ENCODE peak calls at places on chromosomes 2 and 18, in six cellular contexts. One of them, this sample, is unnamed. For H3K4me1, the result is how much of the 10 kb centered on the place peaks cover.

GRCh38 chr2:68714866-68715265 is 19.7 kb upstream of the ARHGAP25 start:
- DNase-seq in body of pancreas: peak
- DNase-seq in lung: peak
- DNase-seq in tibial nerve: no peak
- DNase-seq in right cardiac atrium: peak
- DNase-seq in uterus: no peak
- DNase-seq in this sample: no peak

GRCh38 chr2:153543639-153544071 is 65.1 kb upstream of the RPRM start:
- DNase-seq in body of pancreas: no peak
- DNase-seq in lung: no peak
- DNase-seq in tibial nerve: no peak
- DNase-seq in right cardiac atrium: no peak
- DNase-seq in uterus: no peak
- DNase-seq in this sample: no peak

GRCh38 chr2:122575076-122575475 is 819.6 kb downstream of the TSN start:
- DNase-seq in body of pancreas: no peak
- DNase-seq in lung: no peak
- DNase-seq in tibial nerve: no peak
- DNase-seq in right cardiac atrium: no peak
- DNase-seq in uterus: no peak
- DNase-seq in this sample: no peak

GRCh38 chr18:49018961-49019445 is 68.2 kb upstream of the SMAD7 start:
- DNase-seq in body of pancreas: no peak
- DNase-seq in lung: no peak
- DNase-seq in tibial nerve: no peak
- DNase-seq in right cardiac atrium: no peak
- DNase-seq in uterus: peak
- DNase-seq in this sample: no peak

GRCh38 chr2:52934354-52934898 is 833.2 kb upstream of the CHAC2 start:
- DNase-seq in body of pancreas: peak
- DNase-seq in lung: no peak
- DNase-seq in tibial nerve: no peak
- DNase-seq in right cardiac atrium: peak
- DNase-seq in uterus: no peak
- DNase-seq in this sample: no peak

GRCh38 chr18:13284330-13285027 is 65.9 kb downstream of the LDLRAD4 start:
- DNase-seq in body of pancreas: no peak
- DNase-seq in lung: no peak
- DNase-seq in tibial nerve: no peak
- DNase-seq in right cardiac atrium: no peak
- DNase-seq in uterus: no peak
- DNase-seq in this sample: no peak

GRCh38 chr2:11071207-11071606 is 84.1 kb upstream of the SLC66A3 start:
- DNase-seq in body of pancreas: no peak
- DNase-seq in lung: peak
- DNase-seq in tibial nerve: no peak
- DNase-seq in right cardiac atrium: peak
- DNase-seq in uterus: no peak
- DNase-seq in this sample: no peak

GRCh38 chr2:217798743-217799552 is 203.8 kb downstream of the TNS1 start:
- DNase-seq in body of pancreas: peak
- DNase-seq in lung: peak
- DNase-seq in tibial nerve: no peak
- DNase-seq in right cardiac atrium: no peak
- DNase-seq in uterus: peak
- DNase-seq in this sample: no peak

GRCh38 chr2:173448938-173449471 is 94.3 kb downstream of the CDCA7 start:
- DNase-seq in body of pancreas: peak
- DNase-seq in lung: peak
- DNase-seq in tibial nerve: no peak
- DNase-seq in right cardiac atrium: peak
- DNase-seq in uterus: peak
- DNase-seq in this sample: peak

GRCh38 chr2:21489050-21489449 is 365.3 kb downstream of the TDRD15 start:
- DNase-seq in body of pancreas: no peak
- DNase-seq in lung: no peak
- DNase-seq in tibial nerve: no peak
- DNase-seq in right cardiac atrium: no peak
- DNase-seq in uterus: no peak
- DNase-seq in this sample: no peak

GRCh38 chr2:158191076-158191566 is 89.4 kb downstream of the UPP2 start:
- DNase-seq in body of pancreas: no peak
- DNase-seq in lung: no peak
- DNase-seq in tibial nerve: no peak
- DNase-seq in right cardiac atrium: no peak
- DNase-seq in uterus: no peak
- DNase-seq in this sample: no peak

GRCh38 chr2:25310965-25311865 is 30.5 kb downstream of the DNMT3A start:
- DNase-seq in body of pancreas: peak
- DNase-seq in lung: no peak
- DNase-seq in tibial nerve: no peak
- DNase-seq in right cardiac atrium: peak
- DNase-seq in uterus: no peak
- DNase-seq in this sample: no peak

GRCh38 chr2:88253997-88254396 is 83.9 kb downstream of the THNSL2 start:
- DNase-seq in body of pancreas: no peak
- DNase-seq in lung: no peak
- DNase-seq in tibial nerve: no peak
- DNase-seq in right cardiac atrium: no peak
- DNase-seq in uterus: no peak
- DNase-seq in this sample: no peak

GRCh38 chr2:57614988-57615387 is 431.6 kb upstream of the VRK2 start:
- DNase-seq in body of pancreas: no peak
- DNase-seq in lung: no peak
- DNase-seq in tibial nerve: no peak
- DNase-seq in right cardiac atrium: no peak
- DNase-seq in uterus: no peak
- DNase-seq in this sample: no peak

GRCh38 chr2:241632478-241633325 is 4.3 kb downstream of the THAP4 start:
- DNase-seq in body of pancreas: no peak
- DNase-seq in lung: no peak
- DNase-seq in tibial nerve: no peak
- DNase-seq in right cardiac atrium: no peak
- DNase-seq in uterus: no peak
- DNase-seq in this sample: no peak

GRCh38 chr2:41717883-41718282 is 329.9 kb upstream of the PKDCC start:
- DNase-seq in body of pancreas: no peak
- DNase-seq in lung: no peak
- DNase-seq in tibial nerve: no peak
- DNase-seq in right cardiac atrium: no peak
- DNase-seq in uterus: no peak
- DNase-seq in this sample: no peak

GRCh38 chr2:202460119-202460518 is 84.0 kb downstream of the BMPR2 start:
- DNase-seq in body of pancreas: no peak
- DNase-seq in lung: no peak
- DNase-seq in tibial nerve: no peak
- DNase-seq in right cardiac atrium: no peak
- DNase-seq in uterus: no peak
- DNase-seq in this sample: no peak

GRCh38 chr18:31399336-31400032 is 22.9 kb downstream of the DSG4 start:
- DNase-seq in body of pancreas: no peak
- DNase-seq in lung: no peak
- DNase-seq in tibial nerve: no peak
- DNase-seq in right cardiac atrium: no peak
- DNase-seq in uterus: no peak
- DNase-seq in this sample: no peak

GRCh38 chr2:201420442-201421113 is 30.7 kb downstream of the TRAK2 start:
- DNase-seq in body of pancreas: no peak
- DNase-seq in lung: no peak
- DNase-seq in tibial nerve: no peak
- DNase-seq in right cardiac atrium: no peak
- DNase-seq in uterus: no peak
- DNase-seq in this sample: no peak

GRCh38 chr2:184597571-184597980 is 753 bp upstream of the ZNF804A start:
- DNase-seq in body of pancreas: peak
- DNase-seq in lung: peak
- DNase-seq in tibial nerve: no peak
- DNase-seq in right cardiac atrium: peak
- DNase-seq in uterus: no peak
- DNase-seq in this sample: no peak

GRCh38 chr2:174760845-174761473 is 3.3 kb downstream of the CHRNA1 start:
- DNase-seq in body of pancreas: no peak
- DNase-seq in lung: no peak
- DNase-seq in tibial nerve: no peak
- DNase-seq in right cardiac atrium: no peak
- DNase-seq in uterus: no peak
- DNase-seq in this sample: no peak

GRCh38 chr2:174759381-174760064 is 4.7 kb downstream of the CHRNA1 start:
- DNase-seq in body of pancreas: no peak
- DNase-seq in lung: no peak
- DNase-seq in tibial nerve: no peak
- DNase-seq in right cardiac atrium: no peak
- DNase-seq in uterus: no peak
- DNase-seq in this sample: no peak

GRCh38 chr2:174762464-174762863 is 1.8 kb downstream of the CHRNA1 start:
- DNase-seq in body of pancreas: no peak
- DNase-seq in lung: no peak
- DNase-seq in tibial nerve: no peak
- DNase-seq in right cardiac atrium: no peak
- DNase-seq in uterus: no peak
- DNase-seq in this sample: no peak

GRCh38 chr2:174763793-174764179 is 486 bp downstream of the CHRNA1 start:
- DNase-seq in body of pancreas: no peak
- DNase-seq in lung: no peak
- DNase-seq in tibial nerve: no peak
- DNase-seq in right cardiac atrium: no peak
- DNase-seq in uterus: no peak
- DNase-seq in this sample: no peak

GRCh38 chr2:174761837-174762236 is 2.4 kb downstream of the CHRNA1 start:
- DNase-seq in body of pancreas: no peak
- DNase-seq in lung: no peak
- DNase-seq in tibial nerve: no peak
- DNase-seq in right cardiac atrium: no peak
- DNase-seq in uterus: no peak
- DNase-seq in this sample: no peak
- H3K4me1 ChIP-seq in body of pancreas: under half
- H3K4me1 ChIP-seq in lung: under half
- H3K4me1 ChIP-seq in tibial nerve: under half
- H3K4me1 ChIP-seq in right cardiac atrium: under half
- H3K4me1 ChIP-seq in uterus: under half
- H3K4me1 ChIP-seq in this sample: under half

DNA sequence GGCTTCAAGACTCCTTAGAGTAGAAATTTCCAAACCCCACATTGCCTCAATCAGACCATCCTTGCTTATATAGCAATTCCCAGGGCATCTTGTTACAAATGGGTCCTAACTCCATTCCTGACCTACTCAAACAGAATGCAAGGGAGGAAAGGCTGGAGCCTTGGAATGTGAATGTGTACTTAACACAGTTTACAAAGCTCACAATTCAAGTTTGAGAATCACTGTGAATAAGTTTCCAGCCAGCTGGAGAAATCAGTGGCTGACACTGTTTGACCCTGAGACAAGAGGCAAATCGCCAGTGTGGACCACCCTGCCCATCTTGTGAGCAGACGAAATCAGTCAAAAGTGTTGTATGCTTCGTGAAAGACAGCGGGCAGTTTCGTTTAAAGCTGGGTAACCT is 65.5 kb downstream of the SOWAHC start:
- DNase-seq in body of pancreas: no peak
- DNase-seq in lung: no peak
- DNase-seq in tibial nerve: no peak
- DNase-seq in right cardiac atrium: no peak
- DNase-seq in uterus: no peak
- DNase-seq in this sample: no peak
- H3K27ac ChIP-seq in body of pancreas: no peak
- H3K27ac ChIP-seq in lung: peak
- H3K27ac ChIP-seq in tibial nerve: no peak
- H3K27ac ChIP-seq in right cardiac atrium: no peak
- H3K27ac ChIP-seq in uterus: no peak
- H3K27ac ChIP-seq in this sample: no peak

GRCh38 chr2:159356053-159356554 is 69.6 kb upstream of the WDSUB1 start:
- DNase-seq in body of pancreas: no peak
- DNase-seq in lung: no peak
- DNase-seq in tibial nerve: no peak
- DNase-seq in right cardiac atrium: no peak
- DNase-seq in uterus: no peak
- DNase-seq in this sample: no peak

GRCh38 chr2:159362816-159363251 is 76.3 kb upstream of the WDSUB1 start:
- DNase-seq in body of pancreas: peak
- DNase-seq in lung: no peak
- DNase-seq in tibial nerve: no peak
- DNase-seq in right cardiac atrium: no peak
- DNase-seq in uterus: no peak
- DNase-seq in this sample: no peak

GRCh38 chr2:159366538-159366937 is 80.0 kb upstream of the WDSUB1 start:
- DNase-seq in body of pancreas: no peak
- DNase-seq in lung: no peak
- DNase-seq in tibial nerve: no peak
- DNase-seq in right cardiac atrium: no peak
- DNase-seq in uterus: no peak
- DNase-seq in this sample: no peak

DNA sequence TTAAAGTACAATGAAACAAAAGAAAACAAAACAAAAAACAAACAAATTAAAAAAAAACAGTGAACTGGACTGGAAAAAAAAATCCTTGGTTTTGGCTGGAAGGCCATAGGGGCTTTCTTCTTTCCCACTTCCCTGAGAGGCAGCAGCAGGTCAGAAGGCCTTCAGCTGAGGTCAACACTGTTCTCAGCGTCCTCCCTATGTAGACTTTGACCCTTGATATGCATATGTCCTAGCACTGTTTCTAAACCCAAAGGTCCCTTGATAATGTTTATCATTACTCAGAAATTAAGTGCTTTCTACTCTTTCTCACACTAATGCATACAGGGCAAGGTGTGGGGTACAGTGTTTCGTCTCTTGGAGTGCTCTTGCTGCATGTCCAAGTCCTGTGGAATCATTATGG is 75.6 kb upstream of the WDSUB1 start:
- DNase-seq in body of pancreas: no peak
- DNase-seq in lung: no peak
- DNase-seq in tibial nerve: no peak
- DNase-seq in right cardiac atrium: no peak
- DNase-seq in uterus: no peak
- DNase-seq in this sample: no peak
- H3K4me1 ChIP-seq in body of pancreas: under half
- H3K4me1 ChIP-seq in lung: under half
- H3K4me1 ChIP-seq in tibial nerve: under half
- H3K4me1 ChIP-seq in right cardiac atrium: under half
- H3K4me1 ChIP-seq in uterus: under half
- H3K4me1 ChIP-seq in this sample: under half

DNA sequence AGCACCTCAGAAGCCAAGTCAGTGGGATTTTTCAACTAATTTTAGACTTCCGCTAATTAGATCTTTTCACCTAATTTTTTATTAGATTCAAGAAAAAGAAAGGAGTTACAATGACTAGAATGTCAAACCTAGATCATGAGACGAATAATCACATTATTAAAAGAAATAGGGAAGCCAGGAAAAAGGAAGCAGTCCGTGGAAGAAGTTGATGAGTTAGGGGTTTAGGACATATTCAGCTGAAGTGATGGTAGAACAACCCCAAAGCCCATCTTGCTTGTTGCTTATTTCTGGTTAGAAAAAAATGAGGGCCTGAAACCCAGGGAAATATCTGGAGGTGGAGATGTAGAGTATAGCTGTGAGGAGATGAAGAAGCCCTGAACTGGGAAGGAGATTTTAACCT is 8.0 kb downstream of the KLF7 start:
- DNase-seq in body of pancreas: no peak
- DNase-seq in lung: no peak
- DNase-seq in tibial nerve: no peak
- DNase-seq in right cardiac atrium: no peak
- DNase-seq in uterus: no peak
- DNase-seq in this sample: no peak
- H3K27ac ChIP-seq in body of pancreas: no peak
- H3K27ac ChIP-seq in lung: peak
- H3K27ac ChIP-seq in tibial nerve: peak
- H3K27ac ChIP-seq in right cardiac atrium: peak
- H3K27ac ChIP-seq in uterus: peak
- H3K27ac ChIP-seq in this sample: no peak

This sample was measured in effector memory CD4-positive, alpha-beta T cell.